ENCODE peak calls at places on chromosomes 16 and 17, in ten cellular contexts. K is endothelial cell, X is mammary epithelial cell, U is BE2C, D is heart left ventricle, F is fibroblast of mammary gland, G is esophagus muscularis mucosa, H is stomach, B is GM23338, T is fibroblast of lung. Z is an unnamed sample.

GRCh38 chr17:78137392-78138203 is 7.0 kb downstream of the TMC8 start:
- DNase-seq in H (no peak), B (peak), D (no peak), X (no peak), G (no peak), F (no peak), K (no peak), T (no peak), U (peak), Z (no peak)

GRCh38 chr16:29900102-29900887 is at the start of gene ASPHD1:
- DNase-seq in U (peak), F (peak), K (peak), T (peak), D (peak), H (peak), X (peak), G (no peak), B (peak), Z (peak)

GRCh38 chr17:40415390-40415789 is 2.3 kb downstream of the TOP2A start:
- DNase-seq in K (no peak), T (peak), U (no peak), H (no peak), X (peak), D (no peak), G (no peak), F (peak), B (peak), Z (no peak)

GRCh38 chr17:1376061-1376460 is 24.0 kb downstream of the YWHAE start:
- DNase-seq in B (no peak), G (no peak), U (no peak), D (no peak), K (no peak), F (no peak), X (no peak), H (no peak), T (no peak), Z (no peak)

GRCh38 chr17:49434821-49435581 is 20.3 kb upstream of the PHB1 start:
- DNase-seq in G (no peak), U (peak), D (peak), F (peak), B (peak), H (peak), K (peak), X (peak), T (peak), Z (peak)

GRCh38 chr16:87895641-87896141 is 26.4 kb upstream of the SLC7A5 start:
- DNase-seq in F (peak), D (no peak), H (peak), U (no peak), G (no peak), T (peak), B (no peak), X (peak), K (no peak), Z (no peak)

GRCh38 chr17:74728702-74729075 is 8.4 kb upstream of the RAB37 start:
- DNase-seq in X (no peak), T (no peak), G (no peak), F (no peak), H (no peak), B (no peak), D (no peak), U (no peak), K (no peak), Z (no peak)

GRCh38 chr16:49661465-49662187 is 194.3 kb downstream of the ZNF423 start:
- DNase-seq in K (no peak), F (peak), T (no peak), B (no peak), X (no peak), U (peak), D (no peak), G (no peak), H (no peak), Z (no peak)

GRCh38 chr16:86836503-86837125 is 258.3 kb downstream of the FOXL1 start:
- DNase-seq in K (no peak), D (no peak), G (no peak), U (no peak), X (peak), F (peak), B (no peak), T (peak), H (no peak), Z (no peak)

GRCh38 chr17:27977751-27978688 is 64.5 kb upstream of the NLK start:
- DNase-seq in H (no peak), X (no peak), U (no peak), G (no peak), K (no peak), B (no peak), F (peak), D (no peak), T (no peak), Z (no peak)

GRCh38 chr16:74623214-74623842 is 16.4 kb upstream of the GLG1 start:
- DNase-seq in U (no peak), B (peak), G (no peak), F (peak), K (no peak), D (no peak), H (peak), X (peak), T (peak), Z (no peak)

GRCh38 chr16:76583466-76583865 is 306.3 kb downstream of the CNTNAP4 start:
- DNase-seq in D (peak), X (no peak), T (peak), F (peak), B (no peak), K (no peak), H (no peak), G (no peak), U (peak), Z (no peak)

GRCh38 chr16:14284930-14285541 is 213.9 kb downstream of the MRTFB start:
- DNase-seq in D (no peak), H (peak), K (peak), B (peak), G (no peak), T (peak), F (peak), X (no peak), U (peak), Z (no peak)

GRCh38 chr17:29084476-29085148 is 41.7 kb downstream of the PIPOX start:
- DNase-seq in D (no peak), B (peak), T (peak), G (no peak), K (no peak), H (peak), U (peak), F (no peak), X (no peak), Z (peak)

GRCh38 chr16:14186007-14186953 is 115.2 kb downstream of the MRTFB start:
- DNase-seq in B (peak), X (no peak), D (peak), K (peak), T (peak), U (peak), F (peak), H (no peak), G (no peak), Z (peak)

GRCh38 chr16:87582221-87582965 is 19.9 kb upstream of the JPH3 start:
- DNase-seq in G (no peak), X (no peak), F (peak), D (peak), T (peak), U (no peak), H (no peak), K (no peak), B (peak), Z (no peak)

GRCh38 chr17:75227729-75228128 is 22.2 kb downstream of the NUP85 start:
- DNase-seq in T (no peak), G (no peak), D (no peak), H (no peak), F (no peak), X (no peak), U (no peak), K (no peak), B (no peak), Z (no peak)

GRCh38 chr16:79891458-79891857 is 290.9 kb upstream of the MAF start:
- DNase-seq in G (no peak), X (no peak), U (no peak), K (no peak), B (no peak), F (no peak), T (no peak), H (no peak), D (no peak), Z (no peak)

GRCh38 chr16:508884-509736 is 18.4 kb upstream of the CAPN15 start:
- DNase-seq in H (no peak), T (no peak), U (no peak), K (no peak), X (no peak), B (no peak), G (no peak), D (no peak), F (no peak), Z (no peak)

GRCh38 chr17:69245617-69246016 is 17.0 kb upstream of the ABCA10 start:
- DNase-seq in K (no peak), U (no peak), X (no peak), G (no peak), T (no peak), D (no peak), F (no peak), H (no peak), B (no peak), Z (no peak)

GRCh38 chr17:75571197-75571884 is 16.3 kb upstream of the MYO15B start:
- DNase-seq in B (no peak), X (no peak), F (no peak), K (peak), T (no peak), U (no peak), G (no peak), D (peak), H (peak), Z (no peak)

GRCh38 chr17:35846055-35846809 is 22.5 kb downstream of the HEATR9 start:
- DNase-seq in D (no peak), X (no peak), T (no peak), F (no peak), U (no peak), B (no peak), K (no peak), H (no peak), G (no peak), Z (no peak)

GRCh38 chr17:57720636-57721035 is 24.5 kb downstream of the CCDC182 start:
- DNase-seq in B (no peak), X (no peak), D (no peak), H (no peak), G (no peak), K (no peak), U (no peak), F (no peak), T (no peak), Z (no peak)

GRCh38 chr17:61641084-61641483 is 50.1 kb upstream of the NACA2 start:
- DNase-seq in K (no peak), X (no peak), F (no peak), G (no peak), U (no peak), D (no peak), B (no peak), T (no peak), H (no peak), Z (no peak)

GRCh38 chr17:2239882-2240430 is 63.6 kb downstream of the SMG6 start:
- DNase-seq in F (peak), K (no peak), B (no peak), D (peak), H (peak), T (peak), U (no peak), X (peak), G (no peak), Z (no peak)

GRCh38 chr16:29899516-29900101 is at the start of gene SEZ6L2:
- DNase-seq in B (peak), X (peak), H (peak), U (peak), K (peak), D (peak), G (no peak), F (peak), T (peak), Z (peak)

GRCh38 chr17:41579484-41580243 is 7.0 kb downstream of the KRT14 start:
- DNase-seq in F (peak), K (peak), T (peak), B (peak), X (peak), G (no peak), U (peak), H (peak), D (peak), Z (peak)

GRCh38 chr17:2792541-2793169 is 3.6 kb upstream of the RAP1GAP2 start:
- DNase-seq in X (no peak), T (no peak), D (no peak), B (no peak), G (no peak), F (no peak), U (no peak), H (no peak), K (no peak), Z (no peak)

GRCh38 chr17:58960068-58960467 is 146.6 kb downstream of the TRIM37 start:
- DNase-seq in T (peak), U (no peak), B (peak), G (no peak), F (peak), H (no peak), D (no peak), K (no peak), X (peak), Z (no peak)

GRCh38 chr16:78005881-78006280 is 16.5 kb upstream of the CLEC3A start:
- DNase-seq in T (no peak), F (peak), K (peak), H (no peak), X (no peak), G (no peak), D (no peak), B (peak), U (peak), Z (no peak)

GRCh38 chr16:14360326-14361037 is 269.6 kb downstream of the PARN start:
- DNase-seq in X (no peak), F (no peak), D (no peak), U (no peak), H (no peak), K (no peak), B (no peak), G (no peak), T (no peak), Z (no peak)

GRCh38 chr16:26688105-26688504 is 378.6 kb upstream of the C16orf82 start:
- DNase-seq in T (no peak), D (no peak), H (no peak), G (no peak), U (no peak), B (no peak), K (no peak), X (no peak), F (no peak), Z (no peak)

GRCh38 chr17:14940112-14940945 is 324.8 kb downstream of the PMP22 start:
- DNase-seq in B (no peak), H (no peak), G (peak), F (peak), D (no peak), T (peak), X (no peak), K (no peak), U (no peak), Z (no peak)

GRCh38 chr17:67636841-67637240 is 80.9 kb upstream of the NOL11 start:
- DNase-seq in H (no peak), U (no peak), F (no peak), X (no peak), G (no peak), D (no peak), B (no peak), T (peak), K (no peak), Z (no peak)

DNA sequence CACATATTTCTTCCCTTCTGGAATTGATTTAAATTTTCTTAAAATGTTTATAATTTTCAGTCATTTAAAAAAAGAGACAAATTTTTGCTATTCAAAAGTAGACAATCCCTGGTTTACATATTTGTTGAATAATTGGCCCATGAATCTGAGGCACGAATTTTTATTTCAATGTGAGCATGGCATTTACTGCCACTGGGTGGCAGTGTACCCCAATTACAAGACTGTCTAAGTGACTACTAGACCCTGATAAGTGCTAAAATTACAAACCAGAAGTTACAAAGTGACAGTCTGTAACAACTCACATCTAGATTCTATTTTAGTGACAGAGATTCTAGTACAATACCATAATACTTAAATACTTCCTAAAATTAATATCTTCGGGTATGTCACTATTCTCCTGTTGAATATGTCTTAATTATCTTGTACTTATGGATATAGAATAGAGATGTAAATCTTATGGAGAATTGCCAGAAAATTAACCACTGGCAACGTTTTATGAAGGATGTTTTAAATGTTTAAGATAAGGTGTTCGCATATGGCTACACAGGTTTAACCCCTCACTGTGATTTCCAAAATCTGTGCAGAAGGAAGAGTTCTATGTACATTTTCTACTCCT is 235.8 kb downstream of the MAP2K4 start:
- DNase-seq in F (peak), B (peak), X (peak), H (peak), U (peak), K (peak), D (peak), T (peak), G (no peak), Z (peak)
- TF ChIP-seq CTCF in F (peak), B (peak), X (peak), H (peak), U (peak), K (peak), D (peak), T (peak), G (peak), Z (peak)

GRCh38 chr16:10944249-10945064 is at the start of gene CLEC16A:
- DNase-seq in B (peak), T (peak), D (peak), K (peak), G (peak), X (peak), F (peak), H (peak), U (peak), Z (peak)
- TF ChIP-seq CTCF in B (no peak), T (no peak), D (no peak), K (peak), G (no peak), X (no peak), F (no peak), H (peak), U (no peak), Z (no peak)

DNA sequence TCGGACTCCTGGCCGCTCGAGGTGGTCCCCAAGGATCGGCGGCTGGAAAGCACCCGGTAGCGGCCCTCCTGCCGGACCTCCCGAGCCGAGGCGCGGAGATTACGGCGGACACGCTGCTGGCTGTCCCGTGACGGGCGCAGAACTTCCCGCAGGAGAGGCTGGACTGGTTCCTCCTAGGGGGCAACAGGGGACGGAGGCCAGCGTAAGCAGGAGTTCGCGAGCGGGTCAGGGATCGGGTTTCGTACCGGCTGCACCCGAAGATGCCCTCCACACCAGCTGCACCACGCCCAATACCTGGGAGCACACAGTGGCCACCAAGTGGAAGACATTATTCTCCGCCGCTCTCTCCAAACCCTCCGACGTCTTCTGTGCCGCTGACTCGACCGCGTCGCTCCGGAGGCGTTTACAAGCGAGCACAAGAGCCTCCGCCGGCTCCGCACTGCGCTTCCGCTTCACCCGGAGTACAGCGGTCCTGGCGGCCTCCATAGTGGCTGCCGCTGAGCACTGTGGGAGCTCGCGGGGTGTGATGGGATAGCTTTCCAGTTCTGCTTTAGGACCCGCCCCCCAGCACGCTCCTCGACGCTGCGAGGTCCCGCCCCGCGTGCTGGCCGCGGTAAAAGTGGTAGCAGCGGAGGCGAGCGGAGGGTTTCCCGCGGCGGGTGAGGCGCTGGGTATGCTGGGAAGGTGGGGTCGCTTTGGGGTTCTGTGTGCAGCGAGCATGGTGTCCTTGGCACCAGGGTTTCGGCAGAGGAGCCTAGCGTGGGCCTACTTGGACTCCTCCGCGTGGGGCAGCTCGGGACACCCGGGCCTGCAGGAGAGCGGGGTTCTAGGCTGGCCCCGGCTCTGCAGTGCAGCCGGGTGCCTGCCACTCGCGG is at the start of the genes PRMT7 and SLC7A6OS:
- DNase-seq in D (peak), G (peak), B (peak), K (peak), X (peak), U (peak), T (peak), H (peak), F (peak), Z (peak)
- TF ChIP-seq CTCF in D (peak), G (peak), B (no peak), K (no peak), X (peak), U (peak), T (no peak), H (no peak), F (no peak), Z (no peak)

GRCh38 chr16:48392407-48392806 is 7.2 kb upstream of the SIAH1 start:
- DNase-seq in H (no peak), X (no peak), B (no peak), U (no peak), F (no peak), D (no peak), G (no peak), T (no peak), K (no peak), Z (no peak)
- TF ChIP-seq CTCF in H (no peak), X (no peak), B (no peak), U (no peak), F (no peak), D (no peak), G (no peak), T (no peak), K (no peak), Z (no peak)

GRCh38 chr16:24766057-24766456 is 36.6 kb downstream of the TNRC6A start:
- DNase-seq in T (no peak), K (no peak), H (no peak), G (no peak), X (no peak), B (no peak), F (no peak), D (no peak), U (no peak), Z (no peak)
- TF ChIP-seq CTCF in T (no peak), K (no peak), H (no peak), G (no peak), X (no peak), B (no peak), F (no peak), D (no peak), U (no peak), Z (no peak)

GRCh38 chr16:30969246-30969842 is 11.8 kb downstream of the SETD1A start:
- DNase-seq in H (no peak), G (no peak), U (no peak), K (no peak), X (no peak), D (no peak), F (no peak), B (no peak), T (no peak), Z (no peak)

GRCh38 chr16:30976486-30976885 is 8.5 kb upstream of the HSD3B7 start:
- DNase-seq in G (no peak), X (no peak), T (no peak), B (no peak), K (no peak), H (no peak), D (no peak), U (no peak), F (no peak), Z (no peak)

GRCh38 chr16:30974348-30974747 is 10.7 kb upstream of the HSD3B7 start:
- DNase-seq in X (no peak), K (no peak), H (no peak), G (no peak), T (no peak), B (no peak), F (no peak), D (no peak), U (no peak), Z (no peak)

GRCh38 chr16:30971298-30971697 is 13.7 kb upstream of the HSD3B7 start:
- DNase-seq in B (no peak), H (no peak), F (no peak), G (no peak), U (no peak), X (no peak), T (no peak), D (no peak), K (no peak), Z (no peak)

GRCh38 chr16:30972872-30973271 is 12.1 kb upstream of the HSD3B7 start:
- DNase-seq in X (no peak), G (no peak), B (peak), K (no peak), T (no peak), D (no peak), F (no peak), U (no peak), H (no peak), Z (no peak)
- TF ChIP-seq CTCF in X (no peak), G (no peak), B (no peak), K (no peak), T (no peak), D (no peak), F (peak), U (peak), H (no peak), Z (no peak)

DNA sequence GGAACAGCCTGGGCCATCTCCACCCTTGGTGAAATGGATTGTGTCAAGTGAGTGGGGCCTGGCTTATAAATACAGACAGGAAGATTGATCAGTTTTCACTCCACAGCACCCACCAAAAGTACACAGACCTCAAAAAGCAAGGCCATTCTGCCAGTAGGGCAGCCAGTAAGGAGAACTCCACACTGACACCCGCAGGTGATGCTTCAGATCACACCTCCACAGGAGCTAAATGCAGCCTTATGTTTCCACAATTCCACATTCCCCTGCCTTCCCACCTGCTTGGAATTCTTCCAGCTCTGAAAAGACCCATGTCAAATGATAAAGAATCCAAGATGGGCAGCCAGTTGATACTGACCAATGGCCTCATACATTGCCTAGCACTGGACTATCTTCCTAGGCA is 191.1 kb downstream of the ZFHX3 start:
- DNase-seq in G (no peak), U (peak), K (peak), X (no peak), T (no peak), F (peak), H (no peak), B (peak), D (no peak), Z (no peak)
- TF ChIP-seq CTCF in G (no peak), U (peak), K (peak), X (peak), T (no peak), F (peak), H (no peak), B (peak), D (peak), Z (peak)